ENCODE peak calls at places on chromosomes 11 and 22, in seven cellular contexts. One of them, this sample, is unnamed.
A peak's percentile ranks its signal among the peaks of the same experiment; 100 is the strongest.

GRCh38 chr11:10937416-10937815 is 79.6 kb upstream of the ZBED5 start:
- DNase-seq in tibial nerve: no peak
- DNase-seq in choroid plexus epithelial cell: no peak
- DNase-seq in neural progenitor cell: no peak
- DNase-seq in Panc1: no peak
- DNase-seq in heart left ventricle: no peak
- DNase-seq in endothelial cell: no peak
- DNase-seq in this sample: no peak

GRCh38 chr22:35327690-35328471 is 28.2 kb downstream of the TOM1 start:
- DNase-seq in tibial nerve: no peak
- DNase-seq in neural progenitor cell: no peak
- DNase-seq in Panc1: no peak
- DNase-seq in choroid plexus epithelial cell: no peak
- DNase-seq in heart left ventricle: no peak
- DNase-seq in endothelial cell: no peak
- DNase-seq in this sample: no peak

GRCh38 chr22:45207981-45208664 is 32.6 kb downstream of the KIAA0930 start:
- DNase-seq in Panc1: no peak
- DNase-seq in choroid plexus epithelial cell: peak; percentile 73
- DNase-seq in heart left ventricle: no peak
- DNase-seq in neural progenitor cell: no peak
- DNase-seq in endothelial cell: no peak
- DNase-seq in tibial nerve: no peak
- DNase-seq in this sample: no peak

GRCh38 chr22:28442264-28442950 is 237.2 kb downstream of the TTC28 start:
- DNase-seq in tibial nerve: peak; percentile 36
- DNase-seq in endothelial cell: peak; percentile 81
- DNase-seq in neural progenitor cell: peak; percentile 91
- DNase-seq in heart left ventricle: peak; percentile 81
- DNase-seq in Panc1: no peak
- DNase-seq in choroid plexus epithelial cell: peak; percentile 84
- DNase-seq in this sample: peak; percentile 81

GRCh38 chr11:62132689-62133293 is 9.0 kb downstream of the INCENP start:
- DNase-seq in neural progenitor cell: no peak
- DNase-seq in Panc1: no peak
- DNase-seq in endothelial cell: no peak
- DNase-seq in tibial nerve: no peak
- DNase-seq in choroid plexus epithelial cell: no peak
- DNase-seq in heart left ventricle: no peak
- DNase-seq in this sample: no peak

GRCh38 chr11:17351510-17352176 is at the start of gene NCR3LG1:
- DNase-seq in choroid plexus epithelial cell: peak; percentile 81
- DNase-seq in tibial nerve: peak; percentile 31
- DNase-seq in heart left ventricle: peak; percentile 50
- DNase-seq in endothelial cell: peak; percentile 28
- DNase-seq in neural progenitor cell: peak; percentile 71
- DNase-seq in Panc1: peak; percentile 36
- DNase-seq in this sample: peak; percentile 73

GRCh38 chr22:22168190-22168940 is 76.2 kb upstream of the VPREB1 start:
- DNase-seq in neural progenitor cell: peak; percentile 30
- DNase-seq in Panc1: no peak
- DNase-seq in tibial nerve: no peak
- DNase-seq in heart left ventricle: no peak
- DNase-seq in choroid plexus epithelial cell: peak; percentile 54
- DNase-seq in endothelial cell: no peak
- DNase-seq in this sample: no peak

GRCh38 chr11:79220171-79220570 is 220.7 kb downstream of the TENM4 start:
- DNase-seq in endothelial cell: no peak
- DNase-seq in Panc1: no peak
- DNase-seq in choroid plexus epithelial cell: no peak
- DNase-seq in neural progenitor cell: no peak
- DNase-seq in tibial nerve: no peak
- DNase-seq in heart left ventricle: no peak
- DNase-seq in this sample: no peak

GRCh38 chr11:123738374-123738773 is 3.1 kb downstream of the ZNF202 start:
- DNase-seq in neural progenitor cell: no peak
- DNase-seq in endothelial cell: no peak
- DNase-seq in tibial nerve: no peak
- DNase-seq in choroid plexus epithelial cell: no peak
- DNase-seq in Panc1: no peak
- DNase-seq in heart left ventricle: no peak
- DNase-seq in this sample: no peak

GRCh38 chr22:39315389-39315788 is 4.0 kb downstream of the RPL3 start:
- DNase-seq in neural progenitor cell: no peak
- DNase-seq in Panc1: no peak
- DNase-seq in tibial nerve: no peak
- DNase-seq in choroid plexus epithelial cell: peak; percentile 24
- DNase-seq in heart left ventricle: no peak
- DNase-seq in endothelial cell: no peak
- DNase-seq in this sample: no peak

GRCh38 chr11:106228996-106229395 is 151.5 kb downstream of the AASDHPPT start:
- DNase-seq in tibial nerve: no peak
- DNase-seq in choroid plexus epithelial cell: peak; percentile 19
- DNase-seq in neural progenitor cell: no peak
- DNase-seq in heart left ventricle: no peak
- DNase-seq in endothelial cell: no peak
- DNase-seq in Panc1: no peak
- DNase-seq in this sample: no peak

GRCh38 chr22:20857247-20857643 is 1.4 kb downstream of the PI4KA start:
- DNase-seq in choroid plexus epithelial cell: no peak
- DNase-seq in neural progenitor cell: no peak
- DNase-seq in endothelial cell: no peak
- DNase-seq in Panc1: no peak
- DNase-seq in tibial nerve: no peak
- DNase-seq in heart left ventricle: no peak
- DNase-seq in this sample: no peak

GRCh38 chr22:43476341-43476740 is 64.5 kb downstream of the MPPED1 start:
- DNase-seq in endothelial cell: no peak
- DNase-seq in Panc1: no peak
- DNase-seq in neural progenitor cell: peak; percentile 37
- DNase-seq in choroid plexus epithelial cell: no peak
- DNase-seq in heart left ventricle: no peak
- DNase-seq in tibial nerve: no peak
- DNase-seq in this sample: no peak
- TF ChIP-seq CTCF in endothelial cell: no peak
- TF ChIP-seq CTCF in Panc1: peak; percentile 34
- TF ChIP-seq CTCF in neural progenitor cell: peak; percentile 35
- TF ChIP-seq CTCF in choroid plexus epithelial cell: no peak
- TF ChIP-seq CTCF in heart left ventricle: no peak
- TF ChIP-seq CTCF in tibial nerve: no peak
- TF ChIP-seq CTCF in this sample: peak; percentile 32

GRCh38 chr22:41300661-41301060 is 664 bp upstream of the ZC3H7B start:
- DNase-seq in tibial nerve: no peak
- DNase-seq in neural progenitor cell: no peak
- DNase-seq in Panc1: no peak
- DNase-seq in choroid plexus epithelial cell: no peak
- DNase-seq in heart left ventricle: no peak
- DNase-seq in endothelial cell: no peak
- DNase-seq in this sample: no peak

GRCh38 chr22:41302016-41302767 is 867 bp downstream of the ZC3H7B start:
- DNase-seq in heart left ventricle: peak; percentile 24
- DNase-seq in choroid plexus epithelial cell: no peak
- DNase-seq in endothelial cell: peak; percentile 53
- DNase-seq in Panc1: no peak
- DNase-seq in tibial nerve: no peak
- DNase-seq in neural progenitor cell: peak; percentile 73
- DNase-seq in this sample: peak; percentile 75

GRCh38 chr22:41296826-41297667 is 4.3 kb upstream of the ZC3H7B start:
- DNase-seq in choroid plexus epithelial cell: no peak
- DNase-seq in endothelial cell: no peak
- DNase-seq in tibial nerve: no peak
- DNase-seq in Panc1: no peak
- DNase-seq in neural progenitor cell: no peak
- DNase-seq in heart left ventricle: no peak
- DNase-seq in this sample: no peak

GRCh38 chr22:41305646-41306045 is 4.3 kb downstream of the ZC3H7B start:
- DNase-seq in endothelial cell: no peak
- DNase-seq in neural progenitor cell: no peak
- DNase-seq in tibial nerve: no peak
- DNase-seq in choroid plexus epithelial cell: no peak
- DNase-seq in Panc1: no peak
- DNase-seq in heart left ventricle: no peak
- DNase-seq in this sample: no peak

DNA sequence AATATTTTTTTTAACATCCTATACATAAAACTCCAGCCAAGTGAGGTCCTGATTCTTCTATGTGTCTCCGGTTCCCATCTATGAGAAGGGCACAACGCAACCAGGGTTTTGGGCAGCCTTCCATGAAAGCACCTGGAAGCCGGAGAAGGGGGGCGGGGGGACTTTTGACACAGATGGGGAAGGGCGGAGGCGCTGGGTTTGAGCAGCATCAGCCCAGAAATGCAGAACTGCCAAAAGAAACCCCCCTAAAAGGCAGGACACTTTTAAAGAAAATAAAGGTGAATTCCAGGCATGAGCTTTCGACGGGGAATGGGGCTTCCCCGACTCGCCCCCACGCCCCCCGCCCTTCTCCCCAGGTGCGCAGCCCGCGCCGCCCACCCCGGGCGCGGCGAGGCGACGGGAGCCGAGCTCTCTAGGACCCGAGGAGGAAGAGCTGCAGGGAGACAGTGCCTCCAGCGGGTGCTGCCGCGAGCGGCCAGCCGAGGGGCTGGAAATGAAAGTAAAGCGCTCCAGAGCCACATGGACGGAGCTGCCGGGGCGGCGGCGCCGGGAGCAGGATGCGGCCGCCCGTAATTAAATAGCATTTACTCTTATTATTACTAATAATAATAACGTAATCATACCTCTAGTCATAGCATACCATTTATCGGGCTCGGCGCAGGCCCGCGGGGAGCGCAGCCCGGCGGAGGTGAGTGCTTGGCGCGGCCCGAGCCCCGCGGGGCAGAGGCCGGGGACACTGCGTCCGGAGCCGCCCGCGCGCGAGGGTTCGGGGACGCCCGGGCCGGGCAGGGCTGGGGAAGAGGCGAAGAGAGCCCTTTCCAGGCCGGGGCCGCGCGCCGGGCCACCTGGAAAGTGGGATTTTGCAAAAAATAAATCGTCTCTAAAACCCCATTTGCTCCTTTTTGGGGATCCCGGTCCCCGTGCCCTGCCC is at the start of gene ZC3H7B:
- DNase-seq in heart left ventricle: peak; percentile 85
- DNase-seq in endothelial cell: peak; percentile 73
- DNase-seq in choroid plexus epithelial cell: peak; percentile 86
- DNase-seq in tibial nerve: peak; percentile 58
- DNase-seq in neural progenitor cell: peak; percentile 91
- DNase-seq in Panc1: no peak
- DNase-seq in this sample: peak; percentile 87
- TF ChIP-seq CTCF in heart left ventricle: peak; percentile 57
- TF ChIP-seq CTCF in endothelial cell: no peak
- TF ChIP-seq CTCF in choroid plexus epithelial cell: peak; percentile 71
- TF ChIP-seq CTCF in tibial nerve: peak; percentile 74
- TF ChIP-seq CTCF in neural progenitor cell: peak; percentile 60
- TF ChIP-seq CTCF in Panc1: no peak
- TF ChIP-seq CTCF in this sample: peak; percentile 68

DNA sequence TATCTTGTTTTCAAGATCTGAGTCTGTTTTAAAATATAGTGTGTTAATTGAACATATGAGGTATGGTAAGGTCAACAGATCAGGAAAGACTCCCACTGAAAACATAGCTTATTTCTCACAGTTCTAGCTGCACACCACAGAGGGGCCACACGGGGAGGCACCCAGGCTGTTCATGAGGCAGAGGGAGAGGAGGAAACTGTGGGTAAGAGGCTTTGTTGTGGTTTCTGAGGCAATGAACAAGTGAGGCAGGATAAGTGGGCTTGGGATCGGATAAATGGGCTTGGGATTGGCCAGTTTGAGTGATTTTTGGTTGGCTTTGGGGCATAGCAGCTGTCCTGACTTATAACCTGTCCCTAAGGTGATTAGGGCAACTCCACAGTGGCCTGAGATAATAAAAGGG is 242.1 kb downstream of the LUZP2 start:
- DNase-seq in tibial nerve: no peak
- DNase-seq in endothelial cell: no peak
- DNase-seq in heart left ventricle: no peak
- DNase-seq in Panc1: no peak
- DNase-seq in neural progenitor cell: no peak
- DNase-seq in choroid plexus epithelial cell: no peak
- DNase-seq in this sample: no peak
- TF ChIP-seq CTCF in tibial nerve: no peak
- TF ChIP-seq CTCF in endothelial cell: no peak
- TF ChIP-seq CTCF in heart left ventricle: no peak
- TF ChIP-seq CTCF in Panc1: no peak
- TF ChIP-seq CTCF in neural progenitor cell: no peak
- TF ChIP-seq CTCF in choroid plexus epithelial cell: no peak
- TF ChIP-seq CTCF in this sample: no peak

DNA sequence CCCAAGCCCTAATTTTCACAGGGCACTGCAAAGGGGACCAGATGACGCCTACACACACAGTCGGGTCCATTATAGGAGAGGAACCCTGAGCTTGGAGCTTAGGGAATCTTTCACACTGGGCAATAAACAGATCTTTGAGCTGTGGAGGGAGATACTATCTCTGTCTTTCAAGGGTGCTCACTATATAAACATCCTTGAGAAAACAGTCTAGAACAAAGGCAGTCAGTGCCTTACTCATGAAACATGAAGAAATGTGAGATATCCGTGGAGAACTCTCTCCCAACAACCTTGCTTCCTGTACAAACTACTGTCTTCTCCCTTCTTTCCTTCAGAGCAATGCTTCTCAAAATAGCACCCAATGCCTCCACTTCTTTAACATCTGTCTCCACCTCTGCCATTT is 109.0 kb upstream of the APOA1 start:
- DNase-seq in Panc1: no peak
- DNase-seq in choroid plexus epithelial cell: peak; percentile 51
- DNase-seq in tibial nerve: no peak
- DNase-seq in heart left ventricle: no peak
- DNase-seq in neural progenitor cell: no peak
- DNase-seq in endothelial cell: no peak
- DNase-seq in this sample: no peak
- TF ChIP-seq CTCF in Panc1: no peak
- TF ChIP-seq CTCF in choroid plexus epithelial cell: no peak
- TF ChIP-seq CTCF in tibial nerve: no peak
- TF ChIP-seq CTCF in heart left ventricle: no peak
- TF ChIP-seq CTCF in neural progenitor cell: no peak
- TF ChIP-seq CTCF in endothelial cell: no peak
- TF ChIP-seq CTCF in this sample: no peak

GRCh38 chr11:5891216-5891800 is 1.7 kb upstream of the OR52E5 start:
- DNase-seq in endothelial cell: no peak
- DNase-seq in neural progenitor cell: no peak
- DNase-seq in tibial nerve: no peak
- DNase-seq in choroid plexus epithelial cell: peak; percentile 30
- DNase-seq in heart left ventricle: no peak
- DNase-seq in Panc1: peak; percentile 13
- DNase-seq in this sample: no peak
- TF ChIP-seq CTCF in endothelial cell: peak; percentile 88
- TF ChIP-seq CTCF in neural progenitor cell: peak; percentile 57
- TF ChIP-seq CTCF in tibial nerve: peak; percentile 26
- TF ChIP-seq CTCF in choroid plexus epithelial cell: peak; percentile 52
- TF ChIP-seq CTCF in heart left ventricle: peak; percentile 41
- TF ChIP-seq CTCF in Panc1: peak; percentile 79
- TF ChIP-seq CTCF in this sample: peak; percentile 76

GRCh38 chr11:66268953-66269906 is 791 bp downstream of the RAB1B start:
- DNase-seq in neural progenitor cell: peak; percentile 66
- DNase-seq in Panc1: no peak
- DNase-seq in choroid plexus epithelial cell: peak; percentile 46
- DNase-seq in heart left ventricle: no peak
- DNase-seq in tibial nerve: no peak
- DNase-seq in endothelial cell: no peak
- DNase-seq in this sample: no peak
- TF ChIP-seq CTCF in neural progenitor cell: peak; percentile 40
- TF ChIP-seq CTCF in Panc1: no peak
- TF ChIP-seq CTCF in choroid plexus epithelial cell: peak; percentile 45
- TF ChIP-seq CTCF in heart left ventricle: no peak
- TF ChIP-seq CTCF in tibial nerve: no peak
- TF ChIP-seq CTCF in endothelial cell: peak; percentile 41
- TF ChIP-seq CTCF in this sample: peak; percentile 50

This sample was measured in type B pancreatic cell.